ENCODE peak calls at places on chromosomes 11 and 22, in eight cellular contexts. C, F, S, Y, U, W, D and A are unnamed samples.

GRCh38 chr11:131859811-131860210 is 489.4 kb downstream of the NTM start:
- DNase-seq in C (no peak), F (no peak), S (no peak), Y (no peak), U (no peak), W (no peak), D (no peak), A (no peak)

GRCh38 chr11:116112031-116112935 is 608.1 kb upstream of the CADM1 start:
- DNase-seq in C (no peak), F (no peak), S (no peak), Y (no peak), U (no peak), W (no peak), D (no peak), A (no peak)

GRCh38 chr11:15189189-15189588 is 74.5 kb downstream of the INSC start:
- DNase-seq in C (no peak), F (no peak), S (no peak), Y (no peak), U (no peak), W (no peak), D (no peak), A (no peak)

GRCh38 chr11:9626778-9627394 is 37.0 kb upstream of the SWAP70 start:
- DNase-seq in C (no peak), F (no peak), S (peak; percentile 43), Y (no peak), U (no peak), W (peak; percentile 61), D (no peak), A (no peak)

GRCh38 chr11:298406-299065 is 790 bp downstream of the IFITM5 start:
- DNase-seq in C (no peak), F (no peak), S (no peak), Y (peak; percentile 69), U (no peak), W (no peak), D (no peak), A (no peak)

GRCh38 chr11:78744202-78744601 is 169.5 kb upstream of the NARS2 start:
- DNase-seq in C (no peak), F (no peak), S (no peak), Y (no peak), U (no peak), W (no peak), D (no peak), A (no peak)

GRCh38 chr11:73158356-73159051 is 16.4 kb upstream of the FCHSD2 start:
- DNase-seq in C (no peak), F (no peak), S (no peak), Y (no peak), U (no peak), W (no peak), D (no peak), A (no peak)

GRCh38 chr22:46416537-46417267 is 81.2 kb downstream of the TRMU start:
- DNase-seq in C (no peak), F (no peak), S (no peak), Y (no peak), U (no peak), W (no peak), D (no peak), A (no peak)

GRCh38 chr11:115503886-115504278 is 333 bp downstream of the CADM1 start:
- DNase-seq in C (no peak), F (no peak), S (peak; percentile 22), Y (no peak), U (no peak), W (no peak), D (no peak), A (no peak)

GRCh38 chr11:65492637-65493366 is 6.0 kb upstream of the MALAT1 start:
- DNase-seq in C (peak; percentile 79), F (peak; percentile 85), S (peak; percentile 90), Y (no peak), U (no peak), W (no peak), D (peak; percentile 68), A (no peak)

GRCh38 chr22:44406581-44407403 is 91.2 kb downstream of the RTL6 start:
- DNase-seq in C (no peak), F (no peak), S (no peak), Y (no peak), U (no peak), W (no peak), D (no peak), A (no peak)

GRCh38 chr11:13963169-13963948 is 836 bp downstream of the SPON1 start:
- DNase-seq in C (no peak), F (no peak), S (no peak), Y (no peak), U (peak; percentile 26), W (no peak), D (no peak), A (no peak)

GRCh38 chr11:100932474-100933100 is 197.0 kb downstream of the PGR start:
- DNase-seq in C (no peak), F (no peak), S (no peak), Y (no peak), U (no peak), W (no peak), D (no peak), A (no peak)

GRCh38 chr11:33258631-33259184 is 1.5 kb downstream of the HIPK3 start:
- DNase-seq in C (no peak), F (no peak), S (no peak), Y (no peak), U (no peak), W (no peak), D (no peak), A (no peak)

GRCh38 chr11:93791493-93791892 is 7.4 kb downstream of the MED17 start:
- DNase-seq in C (no peak), F (no peak), S (no peak), Y (no peak), U (no peak), W (no peak), D (no peak), A (no peak)

GRCh38 chr11:102346748-102347525 is at the start of gene BIRC2:
- DNase-seq in C (peak; percentile 91), F (peak; percentile 97), S (peak; percentile 96), Y (peak; percentile 96), U (peak; percentile 65), W (peak; percentile 98), D (peak; percentile 67), A (peak; percentile 67)
- TF ChIP-seq POLR2A in C (peak; percentile 92), F (peak; percentile 66), S (peak; percentile 54), Y (peak; percentile 93), U (peak; percentile 67), W (peak; percentile 82), D (peak; percentile 92), A (peak; percentile 95)

GRCh38 chr22:24555496-24556253 is at the start of gene SNRPD3:
- DNase-seq in C (peak; percentile 91), F (peak; percentile 94), S (peak; percentile 94), Y (peak; percentile 93), U (peak; percentile 70), W (peak; percentile 93), D (peak; percentile 59), A (peak; percentile 47)

GRCh38 chr22:24555160-24555495 is 190 bp upstream of the GUCD1 start:
- DNase-seq in C (peak; percentile 100), F (peak; percentile 100), S (peak; percentile 100), Y (peak; percentile 100), U (peak; percentile 97), W (peak; percentile 98), D (peak; percentile 92), A (peak; percentile 96)

GRCh38 chr22:24554316-24555159 is at the start of gene GUCD1:
- DNase-seq in C (no peak), F (peak; percentile 31), S (peak; percentile 31), Y (no peak), U (no peak), W (no peak), D (no peak), A (no peak)

GRCh38 chr22:24550902-24551229 is 4.1 kb downstream of the GUCD1 start:
- DNase-seq in C (no peak), F (no peak), S (no peak), Y (no peak), U (no peak), W (no peak), D (no peak), A (no peak)

GRCh38 chr22:24553597-24554315 is 1.2 kb downstream of the GUCD1 start:
- DNase-seq in C (no peak), F (peak; percentile 62), S (peak; percentile 31), Y (no peak), U (no peak), W (no peak), D (no peak), A (no peak)
- TF ChIP-seq POLR2A in C (no peak), F (no peak), S (no peak), Y (no peak), U (no peak), W (no peak), D (no peak), A (no peak)

GRCh38 chr22:38314140-38314991 is 2.9 kb downstream of the CSNK1E start:
- DNase-seq in C (no peak), F (no peak), S (no peak), Y (no peak), U (no peak), W (no peak), D (no peak), A (no peak)

GRCh38 chr22:38310518-38311330 is 6.5 kb downstream of the CSNK1E start:
- DNase-seq in C (no peak), F (no peak), S (no peak), Y (no peak), U (no peak), W (no peak), D (no peak), A (no peak)

GRCh38 chr22:38311331-38311635 is 6.0 kb downstream of the CSNK1E start:
- DNase-seq in C (no peak), F (no peak), S (no peak), Y (no peak), U (no peak), W (no peak), D (peak; percentile 25), A (no peak)

GRCh38 chr22:38313384-38313955 is 3.8 kb downstream of the CSNK1E start:
- DNase-seq in C (no peak), F (peak; percentile 50), S (peak; percentile 87), Y (peak; percentile 42), U (no peak), W (no peak), D (peak; percentile 35), A (no peak)

GRCh38 chr22:38312261-38312800 is 4.9 kb downstream of the CSNK1E start:
- DNase-seq in C (no peak), F (no peak), S (no peak), Y (no peak), U (no peak), W (no peak), D (no peak), A (no peak)
- TF ChIP-seq POLR2A in C (no peak), F (no peak), S (no peak), Y (no peak), U (no peak), W (no peak), D (no peak), A (no peak)

GRCh38 chr11:123062892-123063395 is 1.0 kb upstream of the HSPA8 start:
- DNase-seq in C (no peak), F (no peak), S (no peak), Y (no peak), U (no peak), W (no peak), D (no peak), A (no peak)

GRCh38 chr11:123065634-123066033 is 3.7 kb upstream of the HSPA8 start:
- DNase-seq in C (no peak), F (no peak), S (no peak), Y (no peak), U (no peak), W (no peak), D (no peak), A (no peak)

GRCh38 chr11:123062158-123062891 is 389 bp upstream of the HSPA8 start:
- DNase-seq in C (peak; percentile 100), F (peak; percentile 99), S (peak; percentile 99), Y (peak; percentile 98), U (peak; percentile 80), W (peak; percentile 96), D (peak; percentile 97), A (peak; percentile 98)

GRCh38 chr11:123064268-123064657 is 2.3 kb upstream of the HSPA8 start:
- DNase-seq in C (no peak), F (no peak), S (no peak), Y (no peak), U (no peak), W (no peak), D (no peak), A (no peak)

GRCh38 chr11:123063396-123064267 is 1.7 kb upstream of the HSPA8 start:
- DNase-seq in C (peak; percentile 51), F (peak; percentile 50), S (peak; percentile 37), Y (peak; percentile 55), U (no peak), W (no peak), D (no peak), A (no peak)
- TF ChIP-seq POLR2A in C (no peak), F (no peak), S (no peak), Y (no peak), U (no peak), W (no peak), D (no peak), A (no peak)